ENCODE peak calls at places on chromosomes 3 and 15, in ten cellular contexts. One of them, this sample, is unnamed.

GRCh38 chr3:115227046-115227445 is 80.0 kb upstream of the ZBTB20 start:
- DNase-seq in endothelial cell: no peak
- DNase-seq in GF-D8: no peak
- DNase-seq in GM23338: no peak
- DNase-seq in skeletal muscle cell: no peak
- DNase-seq in NCI-H1417: no peak
- DNase-seq in RPMI8226: no peak
- DNase-seq in A172: peak
- DNase-seq in T-helper 2 cell: no peak
- DNase-seq in GM04503: no peak
- DNase-seq in this sample: no peak

GRCh38 chr3:126557415-126557745 is 1.4 kb downstream of the C3orf22 start:
- DNase-seq in endothelial cell: peak
- DNase-seq in GF-D8: no peak
- DNase-seq in GM23338: no peak
- DNase-seq in skeletal muscle cell: no peak
- DNase-seq in NCI-H1417: no peak
- DNase-seq in RPMI8226: no peak
- DNase-seq in A172: no peak
- DNase-seq in T-helper 2 cell: no peak
- DNase-seq in GM04503: no peak
- DNase-seq in this sample: peak

GRCh38 chr3:50610181-50610971 is 1.2 kb downstream of the CISH start:
- DNase-seq in endothelial cell: no peak
- DNase-seq in GF-D8: no peak
- DNase-seq in GM23338: no peak
- DNase-seq in skeletal muscle cell: no peak
- DNase-seq in NCI-H1417: no peak
- DNase-seq in RPMI8226: peak
- DNase-seq in A172: no peak
- DNase-seq in T-helper 2 cell: no peak
- DNase-seq in GM04503: no peak
- DNase-seq in this sample: no peak

GRCh38 chr3:46965151-46965550 is 11.4 kb downstream of the CCDC12 start:
- DNase-seq in endothelial cell: no peak
- DNase-seq in GF-D8: peak
- DNase-seq in GM23338: no peak
- DNase-seq in skeletal muscle cell: no peak
- DNase-seq in NCI-H1417: no peak
- DNase-seq in RPMI8226: no peak
- DNase-seq in A172: no peak
- DNase-seq in T-helper 2 cell: no peak
- DNase-seq in GM04503: no peak
- DNase-seq in this sample: no peak

GRCh38 chr3:32817561-32818430 is at the start of gene TRIM71:
- DNase-seq in endothelial cell: peak
- DNase-seq in GF-D8: no peak
- DNase-seq in GM23338: no peak
- DNase-seq in skeletal muscle cell: no peak
- DNase-seq in NCI-H1417: peak
- DNase-seq in RPMI8226: no peak
- DNase-seq in A172: no peak
- DNase-seq in T-helper 2 cell: no peak
- DNase-seq in GM04503: no peak
- DNase-seq in this sample: no peak

GRCh38 chr3:12796171-12797123 is at the start of gene CAND2:
- DNase-seq in endothelial cell: peak
- DNase-seq in GF-D8: no peak
- DNase-seq in GM23338: peak
- DNase-seq in skeletal muscle cell: no peak
- DNase-seq in NCI-H1417: peak
- DNase-seq in RPMI8226: peak
- DNase-seq in A172: no peak
- DNase-seq in T-helper 2 cell: no peak
- DNase-seq in GM04503: no peak
- DNase-seq in this sample: peak

GRCh38 chr3:174170248-174170647 is 688.9 kb upstream of the NAALADL2 start:
- DNase-seq in endothelial cell: no peak
- DNase-seq in GF-D8: no peak
- DNase-seq in GM23338: peak
- DNase-seq in skeletal muscle cell: no peak
- DNase-seq in NCI-H1417: no peak
- DNase-seq in RPMI8226: no peak
- DNase-seq in A172: no peak
- DNase-seq in T-helper 2 cell: no peak
- DNase-seq in GM04503: no peak
- DNase-seq in this sample: no peak

GRCh38 chr3:71503525-71504249 is 79.8 kb downstream of the FOXP1 start:
- DNase-seq in endothelial cell: no peak
- DNase-seq in GF-D8: no peak
- DNase-seq in GM23338: no peak
- DNase-seq in skeletal muscle cell: peak
- DNase-seq in NCI-H1417: no peak
- DNase-seq in RPMI8226: no peak
- DNase-seq in A172: peak
- DNase-seq in T-helper 2 cell: no peak
- DNase-seq in GM04503: peak
- DNase-seq in this sample: no peak

GRCh38 chr15:35722506-35722905 is 176.5 kb upstream of the DPH6 start:
- DNase-seq in endothelial cell: no peak
- DNase-seq in GF-D8: no peak
- DNase-seq in GM23338: no peak
- DNase-seq in skeletal muscle cell: no peak
- DNase-seq in NCI-H1417: no peak
- DNase-seq in RPMI8226: no peak
- DNase-seq in A172: no peak
- DNase-seq in T-helper 2 cell: no peak
- DNase-seq in GM04503: no peak
- DNase-seq in this sample: no peak

GRCh38 chr3:136350557-136350956 is 100.4 kb downstream of the PCCB start:
- DNase-seq in endothelial cell: no peak
- DNase-seq in GF-D8: no peak
- DNase-seq in GM23338: no peak
- DNase-seq in skeletal muscle cell: peak
- DNase-seq in NCI-H1417: no peak
- DNase-seq in RPMI8226: no peak
- DNase-seq in A172: peak
- DNase-seq in T-helper 2 cell: no peak
- DNase-seq in GM04503: peak
- DNase-seq in this sample: no peak

GRCh38 chr3:46124216-46125143 is 83.6 kb downstream of the CCR1 start:
- DNase-seq in endothelial cell: no peak
- DNase-seq in GF-D8: peak
- DNase-seq in GM23338: no peak
- DNase-seq in skeletal muscle cell: no peak
- DNase-seq in NCI-H1417: no peak
- DNase-seq in RPMI8226: no peak
- DNase-seq in A172: no peak
- DNase-seq in T-helper 2 cell: no peak
- DNase-seq in GM04503: peak
- DNase-seq in this sample: no peak

GRCh38 chr15:60444289-60444912 is 34.5 kb downstream of the ICE2 start:
- DNase-seq in endothelial cell: no peak
- DNase-seq in GF-D8: no peak
- DNase-seq in GM23338: no peak
- DNase-seq in skeletal muscle cell: no peak
- DNase-seq in NCI-H1417: no peak
- DNase-seq in RPMI8226: no peak
- DNase-seq in A172: peak
- DNase-seq in T-helper 2 cell: no peak
- DNase-seq in GM04503: no peak
- DNase-seq in this sample: no peak

GRCh38 chr3:147420361-147421183 is 11.4 kb downstream of the ZIC1 start:
- DNase-seq in endothelial cell: no peak
- DNase-seq in GF-D8: no peak
- DNase-seq in GM23338: no peak
- DNase-seq in skeletal muscle cell: no peak
- DNase-seq in NCI-H1417: no peak
- DNase-seq in RPMI8226: no peak
- DNase-seq in A172: no peak
- DNase-seq in T-helper 2 cell: no peak
- DNase-seq in GM04503: no peak
- DNase-seq in this sample: no peak

GRCh38 chr3:13072239-13073041 is 789 bp downstream of the IQSEC1 start:
- DNase-seq in endothelial cell: no peak
- DNase-seq in GF-D8: no peak
- DNase-seq in GM23338: peak
- DNase-seq in skeletal muscle cell: no peak
- DNase-seq in NCI-H1417: peak
- DNase-seq in RPMI8226: peak
- DNase-seq in A172: peak
- DNase-seq in T-helper 2 cell: no peak
- DNase-seq in GM04503: no peak
- DNase-seq in this sample: peak

GRCh38 chr3:7787871-7788828 is 713.5 kb upstream of the LMCD1 start:
- DNase-seq in endothelial cell: no peak
- DNase-seq in GF-D8: no peak
- DNase-seq in GM23338: peak
- DNase-seq in skeletal muscle cell: no peak
- DNase-seq in NCI-H1417: no peak
- DNase-seq in RPMI8226: no peak
- DNase-seq in A172: peak
- DNase-seq in T-helper 2 cell: no peak
- DNase-seq in GM04503: no peak
- DNase-seq in this sample: no peak

GRCh38 chr3:98557324-98558010 is 25.7 kb downstream of the GPR15 start:
- DNase-seq in endothelial cell: no peak
- DNase-seq in GF-D8: no peak
- DNase-seq in GM23338: no peak
- DNase-seq in skeletal muscle cell: no peak
- DNase-seq in NCI-H1417: no peak
- DNase-seq in RPMI8226: no peak
- DNase-seq in A172: no peak
- DNase-seq in T-helper 2 cell: no peak
- DNase-seq in GM04503: no peak
- DNase-seq in this sample: no peak

GRCh38 chr3:139718415-139718814 is 40.6 kb upstream of the NMNAT3 start:
- DNase-seq in endothelial cell: peak
- DNase-seq in GF-D8: no peak
- DNase-seq in GM23338: peak
- DNase-seq in skeletal muscle cell: peak
- DNase-seq in NCI-H1417: peak
- DNase-seq in RPMI8226: no peak
- DNase-seq in A172: peak
- DNase-seq in T-helper 2 cell: no peak
- DNase-seq in GM04503: peak
- DNase-seq in this sample: peak

GRCh38 chr3:41711656-41712055 is 250.2 kb downstream of the ULK4 start:
- DNase-seq in endothelial cell: no peak
- DNase-seq in GF-D8: peak
- DNase-seq in GM23338: peak
- DNase-seq in skeletal muscle cell: peak
- DNase-seq in NCI-H1417: no peak
- DNase-seq in RPMI8226: no peak
- DNase-seq in A172: no peak
- DNase-seq in T-helper 2 cell: no peak
- DNase-seq in GM04503: peak
- DNase-seq in this sample: no peak

GRCh38 chr3:158792709-158793108 is 9.1 kb upstream of the MFSD1 start:
- DNase-seq in endothelial cell: no peak
- DNase-seq in GF-D8: no peak
- DNase-seq in GM23338: no peak
- DNase-seq in skeletal muscle cell: peak
- DNase-seq in NCI-H1417: no peak
- DNase-seq in RPMI8226: no peak
- DNase-seq in A172: peak
- DNase-seq in T-helper 2 cell: no peak
- DNase-seq in GM04503: no peak
- DNase-seq in this sample: peak

GRCh38 chr3:170614214-170614966 is 28.5 kb upstream of the SLC7A14 start:
- DNase-seq in endothelial cell: no peak
- DNase-seq in GF-D8: no peak
- DNase-seq in GM23338: no peak
- DNase-seq in skeletal muscle cell: peak
- DNase-seq in NCI-H1417: no peak
- DNase-seq in RPMI8226: no peak
- DNase-seq in A172: peak
- DNase-seq in T-helper 2 cell: no peak
- DNase-seq in GM04503: peak
- DNase-seq in this sample: no peak

GRCh38 chr3:40179016-40179415 is 130.5 kb upstream of the EIF1B start:
- DNase-seq in endothelial cell: peak
- DNase-seq in GF-D8: no peak
- DNase-seq in GM23338: peak
- DNase-seq in skeletal muscle cell: peak
- DNase-seq in NCI-H1417: peak
- DNase-seq in RPMI8226: peak
- DNase-seq in A172: peak
- DNase-seq in T-helper 2 cell: no peak
- DNase-seq in GM04503: peak
- DNase-seq in this sample: peak

GRCh38 chr3:188544012-188544411 is 390.1 kb downstream of the LPP start:
- DNase-seq in endothelial cell: no peak
- DNase-seq in GF-D8: no peak
- DNase-seq in GM23338: no peak
- DNase-seq in skeletal muscle cell: no peak
- DNase-seq in NCI-H1417: no peak
- DNase-seq in RPMI8226: no peak
- DNase-seq in A172: no peak
- DNase-seq in T-helper 2 cell: no peak
- DNase-seq in GM04503: no peak
- DNase-seq in this sample: no peak

GRCh38 chr3:119589087-119589773 is 8.5 kb upstream of the PLA1A start:
- DNase-seq in endothelial cell: no peak
- DNase-seq in GF-D8: no peak
- DNase-seq in GM23338: peak
- DNase-seq in skeletal muscle cell: no peak
- DNase-seq in NCI-H1417: no peak
- DNase-seq in RPMI8226: no peak
- DNase-seq in A172: no peak
- DNase-seq in T-helper 2 cell: no peak
- DNase-seq in GM04503: no peak
- DNase-seq in this sample: no peak

GRCh38 chr3:169966951-169967915 is 626 bp downstream of the SEC62 start:
- DNase-seq in endothelial cell: peak
- DNase-seq in GF-D8: peak
- DNase-seq in GM23338: peak
- DNase-seq in skeletal muscle cell: no peak
- DNase-seq in NCI-H1417: peak
- DNase-seq in RPMI8226: peak
- DNase-seq in A172: peak
- DNase-seq in T-helper 2 cell: no peak
- DNase-seq in GM04503: peak
- DNase-seq in this sample: peak

GRCh38 chr3:149382091-149382467 is 4.6 kb upstream of the TM4SF1 start:
- DNase-seq in endothelial cell: no peak
- DNase-seq in GF-D8: no peak
- DNase-seq in GM23338: no peak
- DNase-seq in skeletal muscle cell: peak
- DNase-seq in NCI-H1417: no peak
- DNase-seq in RPMI8226: no peak
- DNase-seq in A172: peak
- DNase-seq in T-helper 2 cell: no peak
- DNase-seq in GM04503: no peak
- DNase-seq in this sample: no peak

This sample was measured in BE2C.